ENCODE peak calls at places on chromosomes 16 and 17, in ten cellular contexts. T is sigmoid colon; Q is heart left ventricle; E is thoracic aorta; K is CD8-positive, alpha-beta T cell; N is ascending aorta; D is stomach; I is colonic mucosa; J is ovary; U is uterus. W is an unnamed sample.
A peak's percentile ranks its signal among the peaks of the same experiment; 100 is the strongest.

GRCh38 chr17:76134911-76135809 is 5.9 kb downstream of the FOXJ1 start:
- DNase-seq in T (no peak), Q (no peak), E (no peak), K (no peak), N (no peak), D (no peak), I (no peak), J (no peak), U (no peak), W (no peak)

GRCh38 chr16:19021747-19022146 is 38.0 kb downstream of the TMC7 start:
- DNase-seq in T (no peak), Q (no peak), E (no peak), K (no peak), N (no peak), D (no peak), I (no peak), J (no peak), U (no peak), W (no peak)

GRCh38 chr17:21292867-21293845 is 8.6 kb downstream of the MAP2K3 start:
- DNase-seq in T (no peak), Q (no peak), E (no peak), K (no peak), N (no peak), D (no peak), I (no peak), J (no peak), U (no peak), W (no peak)

GRCh38 chr17:37643829-37644228 is 583 bp upstream of the DDX52 start:
- DNase-seq in T (no peak), Q (no peak), E (no peak), K (no peak), N (no peak), D (peak; percentile 58), I (no peak), J (no peak), U (no peak), W (no peak)

GRCh38 chr16:86477642-86478041 is 32.7 kb upstream of the FOXF1 start:
- DNase-seq in T (peak; percentile 78), Q (no peak), E (no peak), K (no peak), N (no peak), D (no peak), I (no peak), J (no peak), U (no peak), W (peak; percentile 30)

GRCh38 chr16:56576585-56577299 is 11.9 kb downstream of the MT4 start:
- DNase-seq in T (peak; percentile 86), Q (peak; percentile 65), E (peak; percentile 6), K (peak; percentile 85), N (peak; percentile 82), D (peak; percentile 87), I (peak; percentile 91), J (peak; percentile 47), U (peak; percentile 53), W (peak; percentile 77)

GRCh38 chr16:85570213-85570734 is 42.8 kb upstream of the GSE1 start:
- DNase-seq in T (no peak), Q (no peak), E (no peak), K (peak; percentile 35), N (no peak), D (peak; percentile 39), I (no peak), J (no peak), U (no peak), W (no peak)

GRCh38 chr17:50056961-50057330 is 1.0 kb downstream of the ITGA3 start:
- DNase-seq in T (no peak), Q (no peak), E (no peak), K (no peak), N (no peak), D (peak; percentile 40), I (peak; percentile 75), J (no peak), U (no peak), W (no peak)

GRCh38 chr17:26809033-26809432 is 484.9 kb upstream of the WSB1 start:
- DNase-seq in T (no peak), Q (no peak), E (no peak), K (no peak), N (no peak), D (no peak), I (no peak), J (no peak), U (no peak), W (no peak)

GRCh38 chr17:80315517-80316182 is 55.0 kb downstream of the RNF213 start:
- DNase-seq in T (no peak), Q (no peak), E (no peak), K (no peak), N (no peak), D (no peak), I (no peak), J (no peak), U (no peak), W (no peak)

GRCh38 chr17:70947636-70948565 is 778.6 kb downstream of the KCNJ2 start:
- DNase-seq in T (no peak), Q (no peak), E (no peak), K (no peak), N (no peak), D (no peak), I (no peak), J (no peak), U (no peak), W (peak; percentile 19)

GRCh38 chr16:69077251-69077650 is 28.2 kb upstream of the HAS3 start:
- DNase-seq in T (no peak), Q (no peak), E (no peak), K (no peak), N (no peak), D (no peak), I (no peak), J (no peak), U (no peak), W (no peak)

GRCh38 chr17:57236686-57237299 is 19.5 kb upstream of the MSI2 start:
- DNase-seq in T (no peak), Q (no peak), E (no peak), K (no peak), N (no peak), D (no peak), I (no peak), J (no peak), U (no peak), W (no peak)

GRCh38 chr17:75778861-75779249 is 5.8 kb upstream of the UNK start:
- DNase-seq in T (no peak), Q (no peak), E (no peak), K (peak; percentile 70), N (peak; percentile 65), D (peak; percentile 62), I (peak; percentile 78), J (no peak), U (no peak), W (no peak)

GRCh38 chr17:33522623-33523022 is 229.5 kb upstream of the ASIC2 start:
- DNase-seq in T (no peak), Q (no peak), E (no peak), K (no peak), N (no peak), D (no peak), I (no peak), J (no peak), U (no peak), W (no peak)
- TF ChIP-seq CTCF in T (no peak), Q (no peak), E (no peak), K (no peak), N (no peak), D (no peak), I (no peak), J (no peak), U (no peak), W (peak; percentile 33)

DNA sequence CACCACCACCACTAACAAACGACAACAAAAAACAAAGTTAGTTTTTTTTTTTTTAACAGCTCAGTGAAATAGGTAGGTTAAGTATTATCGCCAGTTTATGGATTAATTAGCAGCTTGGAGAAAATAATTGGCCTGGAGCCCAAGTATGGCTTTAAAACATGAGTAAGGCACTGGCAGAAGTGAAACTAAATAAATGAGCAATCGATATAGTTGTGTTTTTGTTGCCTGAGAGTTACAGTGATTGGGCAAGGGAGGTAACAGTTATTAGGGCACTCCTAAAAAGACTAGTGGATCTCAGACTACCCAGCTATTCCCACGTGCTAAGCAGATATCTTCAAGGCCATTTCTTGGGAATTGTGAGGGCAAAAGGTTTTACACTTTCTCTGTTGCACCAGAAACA is 2.4 kb downstream of the MLKL start:
- DNase-seq in T (no peak), Q (no peak), E (no peak), K (no peak), N (no peak), D (no peak), I (no peak), J (no peak), U (no peak), W (no peak)
- H3K4me1 ChIP-seq in T (no peaks in the 10 kb centered on the region), Q (peaks cover 12% of the 10 kb centered on the region), E (no peaks in the 10 kb centered on the region), K (peaks cover 23% of the 10 kb centered on the region), N (peaks cover 4% of the 10 kb centered on the region), D (peaks cover 41% of the 10 kb centered on the region), I (no peaks in the 10 kb centered on the region), J (no peaks in the 10 kb centered on the region), U (no peaks in the 10 kb centered on the region), W (no peaks in the 10 kb centered on the region)

DNA sequence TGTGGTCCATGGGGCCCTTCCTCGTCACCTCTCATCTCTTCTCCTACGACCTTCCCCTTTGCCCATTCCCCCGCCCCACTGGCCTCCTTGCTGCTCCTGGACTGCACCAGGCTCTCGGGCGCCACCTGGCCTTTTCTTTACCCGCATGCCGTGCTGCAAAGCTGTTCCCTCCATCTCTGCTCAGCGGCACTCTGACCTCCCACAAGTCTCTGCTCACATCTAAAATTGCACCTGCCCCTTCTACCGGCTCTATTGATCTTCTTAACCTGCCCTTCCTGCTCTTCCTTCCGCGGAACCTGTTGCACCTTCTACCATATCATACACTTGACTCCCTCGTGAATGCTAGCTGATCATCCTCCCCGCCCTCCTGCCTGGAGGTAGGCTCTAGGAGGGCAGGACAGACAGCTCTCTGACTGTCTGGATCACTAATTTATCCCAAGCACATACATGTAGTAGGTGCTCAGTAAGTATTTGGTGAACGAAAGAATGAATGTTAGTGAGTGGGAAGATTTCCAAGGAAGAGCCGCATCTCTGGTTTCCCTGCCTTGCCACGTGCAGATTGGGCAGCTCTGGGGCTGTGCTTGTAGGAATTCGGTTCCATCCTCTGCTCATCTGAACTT is 17.3 kb downstream of the DNAH17 start:
- DNase-seq in T (no peak), Q (no peak), E (no peak), K (no peak), N (no peak), D (no peak), I (no peak), J (no peak), U (no peak), W (no peak)
- TF ChIP-seq CTCF in T (no peak), Q (no peak), E (no peak), K (no peak), N (no peak), D (no peak), I (peak; percentile 20), J (no peak), U (no peak), W (no peak)

DNA sequence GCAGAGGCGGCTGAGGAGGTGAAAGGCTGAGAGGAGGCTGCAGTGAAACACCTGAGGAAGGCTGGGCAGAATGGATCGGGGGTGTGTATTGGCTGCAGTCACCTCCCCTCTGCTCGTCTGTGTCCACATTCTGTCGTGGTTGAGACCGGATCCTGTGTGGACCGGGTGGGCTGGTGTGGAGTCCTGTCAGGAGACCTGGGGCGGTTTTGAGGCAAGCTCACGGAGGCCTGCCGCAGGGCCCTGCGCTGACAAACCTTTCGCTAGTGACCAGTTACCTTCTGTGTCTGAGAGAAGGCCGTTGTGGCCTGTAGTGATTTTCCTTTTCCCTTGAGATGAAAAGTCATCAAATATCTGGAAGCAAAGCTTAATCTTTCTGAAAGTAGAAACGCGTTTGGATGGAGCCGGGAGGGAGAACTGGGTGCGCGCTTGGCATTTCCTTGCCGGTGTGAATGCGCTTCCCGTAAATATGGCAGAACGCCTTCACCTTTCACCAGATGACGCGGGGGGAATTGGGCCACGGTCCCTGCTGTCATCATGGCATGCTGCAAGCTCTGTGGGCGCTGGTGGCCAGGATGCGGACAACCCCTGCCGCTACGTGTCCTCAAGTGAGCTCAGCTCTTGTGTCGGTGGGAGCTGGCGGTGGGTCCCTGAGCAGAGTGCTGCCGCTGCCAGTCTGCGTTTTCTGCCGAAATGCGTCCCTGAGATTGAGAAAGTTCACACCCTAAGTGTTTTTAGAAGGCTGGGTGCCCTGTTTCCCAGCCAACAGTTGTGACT is 6.2 kb downstream of the BANP start:
- DNase-seq in T (no peak), Q (no peak), E (no peak), K (no peak), N (no peak), D (no peak), I (no peak), J (no peak), U (no peak), W (no peak)
- H3K4me1 ChIP-seq in T (no peaks in the 10 kb centered on the region), Q (peaks cover 47% of the 10 kb centered on the region), E (peaks cover 11% of the 10 kb centered on the region), K (peaks cover 70% of the 10 kb centered on the region), N (peaks cover 5% of the 10 kb centered on the region), D (peaks cover 66% of the 10 kb centered on the region), I (peaks cover 14% of the 10 kb centered on the region), J (peaks cover 3% of the 10 kb centered on the region), U (no peaks in the 10 kb centered on the region), W (peaks cover 8% of the 10 kb centered on the region)